ENCODE peak calls at places on chromosomes 7 and 10, in nine cellular contexts. One of them, this sample, is unnamed.

GRCh38 chr10:86087716-86088115 is 278.9 kb downstream of the GRID1 start:
- DNase-seq in SJSA1: no peak
- DNase-seq in T-helper 2 cell: no peak
- DNase-seq in frontal cortex: no peak
- DNase-seq in heart right ventricle: no peak
- DNase-seq in activated CD4-positive, CD25-positive, alpha-beta regulatory T cell treated with anti-CD3 and anti-CD28 coated beads, Interleukin-2, amount 50 U/mL, for 16 hours: no peak
- DNase-seq in putamen: peak; percentile 82
- DNase-seq in smooth muscle cell of the brain vasculature: no peak
- DNase-seq in activated naive CD4-positive, alpha-beta T cell treated with anti-CD3 and anti-CD28 coated beads, Interleukin-2, amount 50 U/mL, for 16 hours: no peak
- DNase-seq in this sample: no peak

GRCh38 chr7:96740130-96740529 is 30.5 kb upstream of the SEM1 start:
- DNase-seq in activated naive CD4-positive, alpha-beta T cell treated with anti-CD3 and anti-CD28 coated beads, Interleukin-2, amount 50 U/mL, for 16 hours: no peak
- DNase-seq in putamen: no peak
- DNase-seq in heart right ventricle: no peak
- DNase-seq in smooth muscle cell of the brain vasculature: no peak
- DNase-seq in activated CD4-positive, CD25-positive, alpha-beta regulatory T cell treated with anti-CD3 and anti-CD28 coated beads, Interleukin-2, amount 50 U/mL, for 16 hours: no peak
- DNase-seq in T-helper 2 cell: no peak
- DNase-seq in frontal cortex: no peak
- DNase-seq in SJSA1: no peak
- DNase-seq in this sample: no peak

GRCh38 chr7:41005381-41005901 is 697.4 kb downstream of the INHBA start:
- DNase-seq in activated CD4-positive, CD25-positive, alpha-beta regulatory T cell treated with anti-CD3 and anti-CD28 coated beads, Interleukin-2, amount 50 U/mL, for 16 hours: no peak
- DNase-seq in heart right ventricle: peak; percentile 29
- DNase-seq in T-helper 2 cell: no peak
- DNase-seq in frontal cortex: no peak
- DNase-seq in SJSA1: peak; percentile 62
- DNase-seq in putamen: no peak
- DNase-seq in activated naive CD4-positive, alpha-beta T cell treated with anti-CD3 and anti-CD28 coated beads, Interleukin-2, amount 50 U/mL, for 16 hours: no peak
- DNase-seq in smooth muscle cell of the brain vasculature: no peak
- DNase-seq in this sample: no peak

GRCh38 chr7:6725003-6725402 is 18.3 kb upstream of the ZNF12 start:
- DNase-seq in T-helper 2 cell: no peak
- DNase-seq in frontal cortex: no peak
- DNase-seq in activated CD4-positive, CD25-positive, alpha-beta regulatory T cell treated with anti-CD3 and anti-CD28 coated beads, Interleukin-2, amount 50 U/mL, for 16 hours: no peak
- DNase-seq in SJSA1: no peak
- DNase-seq in putamen: no peak
- DNase-seq in heart right ventricle: no peak
- DNase-seq in activated naive CD4-positive, alpha-beta T cell treated with anti-CD3 and anti-CD28 coated beads, Interleukin-2, amount 50 U/mL, for 16 hours: no peak
- DNase-seq in smooth muscle cell of the brain vasculature: no peak
- DNase-seq in this sample: no peak

GRCh38 chr10:23694921-23695824 is 256.3 kb downstream of the OTUD1 start:
- DNase-seq in activated naive CD4-positive, alpha-beta T cell treated with anti-CD3 and anti-CD28 coated beads, Interleukin-2, amount 50 U/mL, for 16 hours: no peak
- DNase-seq in smooth muscle cell of the brain vasculature: no peak
- DNase-seq in SJSA1: no peak
- DNase-seq in heart right ventricle: no peak
- DNase-seq in frontal cortex: no peak
- DNase-seq in activated CD4-positive, CD25-positive, alpha-beta regulatory T cell treated with anti-CD3 and anti-CD28 coated beads, Interleukin-2, amount 50 U/mL, for 16 hours: no peak
- DNase-seq in putamen: no peak
- DNase-seq in T-helper 2 cell: no peak
- DNase-seq in this sample: no peak

GRCh38 chr10:131710142-131710861 is 190.5 kb upstream of the PPP2R2D start:
- DNase-seq in smooth muscle cell of the brain vasculature: no peak
- DNase-seq in activated CD4-positive, CD25-positive, alpha-beta regulatory T cell treated with anti-CD3 and anti-CD28 coated beads, Interleukin-2, amount 50 U/mL, for 16 hours: no peak
- DNase-seq in putamen: no peak
- DNase-seq in activated naive CD4-positive, alpha-beta T cell treated with anti-CD3 and anti-CD28 coated beads, Interleukin-2, amount 50 U/mL, for 16 hours: no peak
- DNase-seq in SJSA1: no peak
- DNase-seq in heart right ventricle: no peak
- DNase-seq in frontal cortex: no peak
- DNase-seq in T-helper 2 cell: no peak
- DNase-seq in this sample: no peak

GRCh38 chr7:84039432-84039831 is 155.2 kb downstream of the SEMA3A start:
- DNase-seq in frontal cortex: no peak
- DNase-seq in smooth muscle cell of the brain vasculature: no peak
- DNase-seq in heart right ventricle: no peak
- DNase-seq in T-helper 2 cell: no peak
- DNase-seq in activated CD4-positive, CD25-positive, alpha-beta regulatory T cell treated with anti-CD3 and anti-CD28 coated beads, Interleukin-2, amount 50 U/mL, for 16 hours: no peak
- DNase-seq in activated naive CD4-positive, alpha-beta T cell treated with anti-CD3 and anti-CD28 coated beads, Interleukin-2, amount 50 U/mL, for 16 hours: no peak
- DNase-seq in putamen: no peak
- DNase-seq in SJSA1: no peak
- DNase-seq in this sample: no peak

GRCh38 chr10:113459672-113460280 is 93.1 kb upstream of the HABP2 start:
- DNase-seq in activated CD4-positive, CD25-positive, alpha-beta regulatory T cell treated with anti-CD3 and anti-CD28 coated beads, Interleukin-2, amount 50 U/mL, for 16 hours: no peak
- DNase-seq in putamen: no peak
- DNase-seq in heart right ventricle: no peak
- DNase-seq in T-helper 2 cell: no peak
- DNase-seq in smooth muscle cell of the brain vasculature: no peak
- DNase-seq in SJSA1: no peak
- DNase-seq in activated naive CD4-positive, alpha-beta T cell treated with anti-CD3 and anti-CD28 coated beads, Interleukin-2, amount 50 U/mL, for 16 hours: no peak
- DNase-seq in frontal cortex: no peak
- DNase-seq in this sample: no peak

GRCh38 chr7:37480642-37481041 is 32.0 kb upstream of the ELMO1 start:
- DNase-seq in heart right ventricle: peak; percentile 30
- DNase-seq in putamen: no peak
- DNase-seq in activated CD4-positive, CD25-positive, alpha-beta regulatory T cell treated with anti-CD3 and anti-CD28 coated beads, Interleukin-2, amount 50 U/mL, for 16 hours: no peak
- DNase-seq in frontal cortex: no peak
- DNase-seq in smooth muscle cell of the brain vasculature: no peak
- DNase-seq in SJSA1: no peak
- DNase-seq in T-helper 2 cell: no peak
- DNase-seq in activated naive CD4-positive, alpha-beta T cell treated with anti-CD3 and anti-CD28 coated beads, Interleukin-2, amount 50 U/mL, for 16 hours: no peak
- DNase-seq in this sample: no peak

GRCh38 chr7:33706666-33707194 is 198.6 kb upstream of the BMPER start:
- DNase-seq in activated naive CD4-positive, alpha-beta T cell treated with anti-CD3 and anti-CD28 coated beads, Interleukin-2, amount 50 U/mL, for 16 hours: no peak
- DNase-seq in activated CD4-positive, CD25-positive, alpha-beta regulatory T cell treated with anti-CD3 and anti-CD28 coated beads, Interleukin-2, amount 50 U/mL, for 16 hours: no peak
- DNase-seq in heart right ventricle: no peak
- DNase-seq in smooth muscle cell of the brain vasculature: no peak
- DNase-seq in putamen: no peak
- DNase-seq in SJSA1: no peak
- DNase-seq in frontal cortex: no peak
- DNase-seq in T-helper 2 cell: no peak
- DNase-seq in this sample: no peak

GRCh38 chr10:110002801-110003523 is 4.8 kb upstream of the ADD3 start:
- DNase-seq in putamen: no peak
- DNase-seq in activated naive CD4-positive, alpha-beta T cell treated with anti-CD3 and anti-CD28 coated beads, Interleukin-2, amount 50 U/mL, for 16 hours: no peak
- DNase-seq in activated CD4-positive, CD25-positive, alpha-beta regulatory T cell treated with anti-CD3 and anti-CD28 coated beads, Interleukin-2, amount 50 U/mL, for 16 hours: no peak
- DNase-seq in heart right ventricle: no peak
- DNase-seq in frontal cortex: no peak
- DNase-seq in smooth muscle cell of the brain vasculature: no peak
- DNase-seq in T-helper 2 cell: no peak
- DNase-seq in SJSA1: no peak
- DNase-seq in this sample: no peak

GRCh38 chr10:103564799-103565365 is 71.4 kb downstream of the NEURL1 start:
- DNase-seq in T-helper 2 cell: peak; percentile 29
- DNase-seq in activated naive CD4-positive, alpha-beta T cell treated with anti-CD3 and anti-CD28 coated beads, Interleukin-2, amount 50 U/mL, for 16 hours: peak; percentile 18
- DNase-seq in smooth muscle cell of the brain vasculature: no peak
- DNase-seq in SJSA1: no peak
- DNase-seq in heart right ventricle: no peak
- DNase-seq in putamen: no peak
- DNase-seq in activated CD4-positive, CD25-positive, alpha-beta regulatory T cell treated with anti-CD3 and anti-CD28 coated beads, Interleukin-2, amount 50 U/mL, for 16 hours: no peak
- DNase-seq in frontal cortex: no peak
- DNase-seq in this sample: peak; percentile 36

GRCh38 chr7:39504963-39505362 is 61.2 kb upstream of the YAE1 start:
- DNase-seq in T-helper 2 cell: no peak
- DNase-seq in activated CD4-positive, CD25-positive, alpha-beta regulatory T cell treated with anti-CD3 and anti-CD28 coated beads, Interleukin-2, amount 50 U/mL, for 16 hours: no peak
- DNase-seq in frontal cortex: no peak
- DNase-seq in putamen: no peak
- DNase-seq in SJSA1: peak; percentile 16
- DNase-seq in smooth muscle cell of the brain vasculature: peak; percentile 4
- DNase-seq in activated naive CD4-positive, alpha-beta T cell treated with anti-CD3 and anti-CD28 coated beads, Interleukin-2, amount 50 U/mL, for 16 hours: no peak
- DNase-seq in heart right ventricle: peak; percentile 7
- DNase-seq in this sample: peak; percentile 31

GRCh38 chr7:54908760-54909438 is 109.9 kb upstream of the EGFR start:
- DNase-seq in heart right ventricle: no peak
- DNase-seq in activated naive CD4-positive, alpha-beta T cell treated with anti-CD3 and anti-CD28 coated beads, Interleukin-2, amount 50 U/mL, for 16 hours: no peak
- DNase-seq in activated CD4-positive, CD25-positive, alpha-beta regulatory T cell treated with anti-CD3 and anti-CD28 coated beads, Interleukin-2, amount 50 U/mL, for 16 hours: no peak
- DNase-seq in smooth muscle cell of the brain vasculature: no peak
- DNase-seq in frontal cortex: no peak
- DNase-seq in putamen: no peak
- DNase-seq in T-helper 2 cell: no peak
- DNase-seq in SJSA1: no peak
- DNase-seq in this sample: no peak